ENCODE peak calls at places on chromosomes 13 and 19, in six cellular contexts. One of them, this sample, is unnamed.

GRCh38 chr13:97574926-97575325 is 141.0 kb downstream of the RAP2A start:
- DNase-seq in fibroblast of villous mesenchyme: peak; percentile 65
- DNase-seq in lung: no peak
- DNase-seq in mucosa of descending colon: peak; percentile 57
- DNase-seq in GM10248: peak; percentile 28
- DNase-seq in stomach: no peak
- DNase-seq in this sample: no peak

GRCh38 chr19:3752492-3752891 is 9.0 kb downstream of the APBA3 start:
- DNase-seq in GM10248: no peak
- DNase-seq in mucosa of descending colon: no peak
- DNase-seq in fibroblast of villous mesenchyme: no peak
- DNase-seq in lung: no peak
- DNase-seq in stomach: no peak
- DNase-seq in this sample: no peak

GRCh38 chr19:2800506-2800905 is 15.2 kb downstream of the THOP1 start:
- DNase-seq in fibroblast of villous mesenchyme: no peak
- DNase-seq in GM10248: no peak
- DNase-seq in mucosa of descending colon: no peak
- DNase-seq in stomach: no peak
- DNase-seq in lung: no peak
- DNase-seq in this sample: no peak

GRCh38 chr19:47158367-47158791 is 27.7 kb downstream of the SAE1 start:
- DNase-seq in stomach: no peak
- DNase-seq in mucosa of descending colon: no peak
- DNase-seq in lung: no peak
- DNase-seq in fibroblast of villous mesenchyme: no peak
- DNase-seq in GM10248: no peak
- DNase-seq in this sample: no peak

GRCh38 chr13:85417807-85418206 is 381.4 kb downstream of the SLITRK6 start:
- DNase-seq in GM10248: no peak
- DNase-seq in fibroblast of villous mesenchyme: no peak
- DNase-seq in stomach: no peak
- DNase-seq in lung: no peak
- DNase-seq in mucosa of descending colon: no peak
- DNase-seq in this sample: no peak

GRCh38 chr13:64130170-64130569 is 2714.5 kb upstream of the PCDH20 start:
- DNase-seq in GM10248: no peak
- DNase-seq in mucosa of descending colon: no peak
- DNase-seq in stomach: no peak
- DNase-seq in lung: no peak
- DNase-seq in fibroblast of villous mesenchyme: no peak
- DNase-seq in this sample: no peak

GRCh38 chr19:53894736-53895135 is 12.7 kb downstream of the PRKCG start:
- DNase-seq in fibroblast of villous mesenchyme: no peak
- DNase-seq in stomach: no peak
- DNase-seq in mucosa of descending colon: no peak
- DNase-seq in GM10248: no peak
- DNase-seq in lung: no peak
- DNase-seq in this sample: no peak

GRCh38 chr19:42272535-42272897 is 3.5 kb downstream of the CIC start:
- DNase-seq in mucosa of descending colon: no peak
- DNase-seq in stomach: no peak
- DNase-seq in GM10248: no peak
- DNase-seq in fibroblast of villous mesenchyme: no peak
- DNase-seq in lung: no peak
- DNase-seq in this sample: no peak

GRCh38 chr19:3034845-3035541 is 5.9 kb upstream of the TLE2 start:
- DNase-seq in fibroblast of villous mesenchyme: peak; percentile 77
- DNase-seq in mucosa of descending colon: peak; percentile 69
- DNase-seq in lung: peak; percentile 49
- DNase-seq in GM10248: no peak
- DNase-seq in stomach: peak; percentile 51
- DNase-seq in this sample: no peak

GRCh38 chr13:36608474-36608873 is 65.3 kb upstream of the SERTM1 start:
- DNase-seq in mucosa of descending colon: no peak
- DNase-seq in fibroblast of villous mesenchyme: no peak
- DNase-seq in stomach: no peak
- DNase-seq in lung: no peak
- DNase-seq in GM10248: no peak
- DNase-seq in this sample: no peak

GRCh38 chr13:94073006-94073744 is 406.3 kb downstream of the DCT start:
- DNase-seq in stomach: no peak
- DNase-seq in fibroblast of villous mesenchyme: peak; percentile 61
- DNase-seq in GM10248: no peak
- DNase-seq in mucosa of descending colon: no peak
- DNase-seq in lung: no peak
- DNase-seq in this sample: no peak

GRCh38 chr13:114000151-114001040 is 26.5 kb upstream of the C13orf46 start:
- DNase-seq in fibroblast of villous mesenchyme: no peak
- DNase-seq in lung: no peak
- DNase-seq in GM10248: no peak
- DNase-seq in stomach: no peak
- DNase-seq in mucosa of descending colon: peak; percentile 10
- DNase-seq in this sample: no peak

GRCh38 chr13:23159205-23159586 is 21.6 kb upstream of the SGCG start:
- DNase-seq in mucosa of descending colon: no peak
- DNase-seq in fibroblast of villous mesenchyme: peak; percentile 9
- DNase-seq in GM10248: peak; percentile 41
- DNase-seq in lung: no peak
- DNase-seq in stomach: no peak
- DNase-seq in this sample: no peak

GRCh38 chr19:42095814-42096230 is 19.9 kb downstream of the ZNF574 start:
- DNase-seq in lung: no peak
- DNase-seq in stomach: no peak
- DNase-seq in fibroblast of villous mesenchyme: no peak
- DNase-seq in GM10248: no peak
- DNase-seq in mucosa of descending colon: no peak
- DNase-seq in this sample: no peak

GRCh38 chr13:68851026-68851425 is 1256.6 kb upstream of the ATXN8OS start:
- DNase-seq in stomach: no peak
- DNase-seq in fibroblast of villous mesenchyme: no peak
- DNase-seq in lung: no peak
- DNase-seq in mucosa of descending colon: no peak
- DNase-seq in GM10248: no peak
- DNase-seq in this sample: no peak

GRCh38 chr19:57068921-57069697 is 50.7 kb upstream of the USP29 start:
- DNase-seq in fibroblast of villous mesenchyme: peak; percentile 14
- DNase-seq in stomach: no peak
- DNase-seq in mucosa of descending colon: no peak
- DNase-seq in GM10248: no peak
- DNase-seq in lung: no peak
- DNase-seq in this sample: no peak
- TF ChIP-seq CTCF in fibroblast of villous mesenchyme: peak; percentile 17
- TF ChIP-seq CTCF in stomach: no peak
- TF ChIP-seq CTCF in mucosa of descending colon: no peak
- TF ChIP-seq CTCF in GM10248: no peak
- TF ChIP-seq CTCF in lung: no peak
- TF ChIP-seq CTCF in this sample: no peak

DNA sequence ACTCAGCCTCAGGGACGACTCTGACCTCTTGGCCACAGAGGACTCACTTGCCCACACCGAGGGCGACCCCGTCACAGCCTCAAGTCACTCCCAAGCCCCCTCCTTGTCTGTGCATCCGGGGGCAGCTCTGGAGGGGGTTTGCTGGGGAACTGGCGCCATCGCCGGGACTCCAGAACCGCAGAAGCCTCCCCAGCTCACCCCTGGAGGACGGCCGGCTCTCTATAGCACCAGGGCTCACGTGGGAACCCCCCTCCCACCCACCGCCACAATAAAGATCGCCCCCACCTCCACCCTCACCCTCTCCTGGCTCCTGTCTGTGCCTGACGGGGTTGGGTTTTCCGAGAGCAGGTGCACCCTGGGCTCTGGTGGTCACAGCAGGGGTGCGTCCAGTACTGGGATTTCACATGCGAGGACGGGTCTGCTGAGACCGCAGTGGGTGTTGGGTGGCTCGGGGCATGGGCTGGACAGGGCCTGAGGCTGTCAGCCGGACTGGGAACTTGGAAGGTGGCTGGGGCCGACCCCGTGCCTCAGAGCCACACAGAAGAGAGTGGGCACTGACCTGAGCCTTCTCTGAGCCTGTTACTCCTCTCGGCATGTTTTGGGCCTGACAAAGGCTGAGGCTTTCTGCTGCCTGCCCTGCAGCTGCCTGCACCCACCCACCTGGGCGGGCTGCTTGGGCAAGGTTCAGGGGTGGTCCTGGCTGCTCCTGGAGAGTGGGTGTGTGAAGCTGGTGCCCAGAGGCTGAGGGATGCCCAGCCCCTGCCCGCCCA is 6.3 kb upstream of the HCN2 start:
- DNase-seq in lung: no peak
- DNase-seq in stomach: no peak
- DNase-seq in GM10248: no peak
- DNase-seq in mucosa of descending colon: no peak
- DNase-seq in fibroblast of villous mesenchyme: no peak
- DNase-seq in this sample: no peak
- TF ChIP-seq CTCF in lung: no peak
- TF ChIP-seq CTCF in stomach: no peak
- TF ChIP-seq CTCF in GM10248: no peak
- TF ChIP-seq CTCF in mucosa of descending colon: no peak
- TF ChIP-seq CTCF in fibroblast of villous mesenchyme: no peak
- TF ChIP-seq CTCF in this sample: no peak

GRCh38 chr19:4906963-4907362 is 2.3 kb upstream of the UHRF1 start:
- DNase-seq in GM10248: no peak
- DNase-seq in lung: no peak
- DNase-seq in fibroblast of villous mesenchyme: no peak
- DNase-seq in stomach: no peak
- DNase-seq in mucosa of descending colon: no peak
- DNase-seq in this sample: no peak
- TF ChIP-seq CTCF in GM10248: no peak
- TF ChIP-seq CTCF in lung: no peak
- TF ChIP-seq CTCF in fibroblast of villous mesenchyme: no peak
- TF ChIP-seq CTCF in stomach: no peak
- TF ChIP-seq CTCF in mucosa of descending colon: no peak
- TF ChIP-seq CTCF in this sample: no peak

DNA sequence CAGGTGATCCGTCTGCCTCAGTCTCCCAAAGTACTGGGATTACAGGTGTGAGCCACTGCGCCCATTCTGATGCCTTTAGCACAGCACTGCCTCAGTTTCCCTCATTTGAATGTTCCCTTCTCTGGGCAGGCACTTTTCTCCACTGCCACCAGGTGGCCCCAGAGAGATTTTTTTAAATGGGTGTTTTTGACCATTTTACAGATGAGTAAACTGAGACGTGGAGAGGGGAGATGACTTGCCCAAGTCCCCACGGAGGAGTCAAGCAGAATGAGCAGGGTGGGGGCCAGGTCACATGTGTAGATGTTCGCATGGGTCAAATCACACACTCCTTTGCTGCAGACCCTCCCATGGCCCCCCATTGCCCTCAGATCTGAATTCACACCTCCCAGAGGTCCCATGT is 3.2 kb upstream of the PDE4C start:
- DNase-seq in GM10248: no peak
- DNase-seq in mucosa of descending colon: no peak
- DNase-seq in fibroblast of villous mesenchyme: no peak
- DNase-seq in lung: no peak
- DNase-seq in stomach: no peak
- DNase-seq in this sample: no peak
- TF ChIP-seq CTCF in GM10248: peak; percentile 58
- TF ChIP-seq CTCF in mucosa of descending colon: no peak
- TF ChIP-seq CTCF in fibroblast of villous mesenchyme: peak; percentile 43
- TF ChIP-seq CTCF in lung: peak; percentile 0
- TF ChIP-seq CTCF in stomach: no peak
- TF ChIP-seq CTCF in this sample: no peak

This sample was measured in activated B cell treated with CpG ODN at 0.5 μM for 24 hours.